ENCODE peak calls at places on chromosomes 11 and 22, in four cellular contexts. One of them, this sample, is unnamed.
A peak's percentile ranks its signal among the peaks of the same experiment; 100 is the strongest.

GRCh38 chr22:29476116-29476515 is 3.9 kb upstream of the NEFH start:
- DNase-seq in endothelial cell of umbilical vein: no peak
- DNase-seq in GM12878: no peak
- DNase-seq in HCT116: no peak
- DNase-seq in this sample: no peak

GRCh38 chr11:65899356-65900124 is 648 bp downstream of the FOSL1 start:
- DNase-seq in endothelial cell of umbilical vein: peak; percentile 73
- DNase-seq in HCT116: no peak
- DNase-seq in GM12878: no peak
- DNase-seq in this sample: no peak

GRCh38 chr22:46058591-46059519 is 81.9 kb upstream of the WNT7B start:
- DNase-seq in HCT116: no peak
- DNase-seq in endothelial cell of umbilical vein: no peak
- DNase-seq in GM12878: no peak
- DNase-seq in this sample: no peak

GRCh38 chr11:34916810-34917780 is 677 bp downstream of the PDHX start:
- DNase-seq in endothelial cell of umbilical vein: peak; percentile 28
- DNase-seq in GM12878: no peak
- DNase-seq in HCT116: peak; percentile 34
- DNase-seq in this sample: no peak

GRCh38 chr11:33394431-33395109 is 137.4 kb downstream of the HIPK3 start:
- DNase-seq in GM12878: no peak
- DNase-seq in HCT116: no peak
- DNase-seq in endothelial cell of umbilical vein: no peak
- DNase-seq in this sample: no peak

GRCh38 chr11:11895672-11896071 is 53.9 kb downstream of the USP47 start:
- DNase-seq in endothelial cell of umbilical vein: peak; percentile 15
- DNase-seq in HCT116: no peak
- DNase-seq in GM12878: no peak
- DNase-seq in this sample: no peak

GRCh38 chr22:23180893-23181762 is 819 bp downstream of the BCR start:
- DNase-seq in endothelial cell of umbilical vein: peak; percentile 28
- DNase-seq in HCT116: no peak
- DNase-seq in GM12878: no peak
- DNase-seq in this sample: no peak

GRCh38 chr11:12602421-12602820 is 71.8 kb upstream of the TEAD1 start:
- DNase-seq in HCT116: no peak
- DNase-seq in GM12878: no peak
- DNase-seq in endothelial cell of umbilical vein: no peak
- DNase-seq in this sample: peak; percentile 57

GRCh38 chr11:20031155-20032001 is 128.9 kb downstream of the DBX1 start:
- DNase-seq in HCT116: no peak
- DNase-seq in GM12878: no peak
- DNase-seq in endothelial cell of umbilical vein: peak; percentile 42
- DNase-seq in this sample: no peak

GRCh38 chr22:36887164-36887563 is 26.3 kb upstream of the CSF2RB start:
- DNase-seq in GM12878: no peak
- DNase-seq in endothelial cell of umbilical vein: no peak
- DNase-seq in HCT116: no peak
- DNase-seq in this sample: no peak

GRCh38 chr22:24474221-24474620 is 20.9 kb upstream of the UPB1 start:
- DNase-seq in HCT116: peak; percentile 40
- DNase-seq in GM12878: no peak
- DNase-seq in endothelial cell of umbilical vein: peak; percentile 83
- DNase-seq in this sample: no peak

GRCh38 chr11:127247261-127247660 is 246.7 kb upstream of the KIRREL3 start:
- DNase-seq in HCT116: no peak
- DNase-seq in endothelial cell of umbilical vein: no peak
- DNase-seq in GM12878: no peak
- DNase-seq in this sample: no peak

GRCh38 chr11:57432017-57432590 is 5.2 kb upstream of the SLC43A3 start:
- DNase-seq in GM12878: no peak
- DNase-seq in HCT116: no peak
- DNase-seq in endothelial cell of umbilical vein: no peak
- DNase-seq in this sample: no peak

GRCh38 chr11:5197538-5197937 is 2.9 kb downstream of the OR51V1 start:
- DNase-seq in endothelial cell of umbilical vein: peak; percentile 20
- DNase-seq in HCT116: no peak
- DNase-seq in GM12878: no peak
- DNase-seq in this sample: no peak

GRCh38 chr11:16558499-16558898 is 179.9 kb upstream of the C11orf58 start:
- DNase-seq in GM12878: no peak
- DNase-seq in endothelial cell of umbilical vein: no peak
- DNase-seq in HCT116: no peak
- DNase-seq in this sample: no peak

GRCh38 chr11:102007567-102008437 is 39.4 kb upstream of the CFAP300 start:
- DNase-seq in endothelial cell of umbilical vein: peak; percentile 78
- DNase-seq in HCT116: peak; percentile 57
- DNase-seq in GM12878: peak; percentile 1
- DNase-seq in this sample: no peak

GRCh38 chr11:50246699-50247098 is 214.0 kb downstream of the OR4C45 start:
- DNase-seq in endothelial cell of umbilical vein: no peak
- DNase-seq in HCT116: no peak
- DNase-seq in GM12878: no peak
- DNase-seq in this sample: no peak

GRCh38 chr11:103110406-103110805 is 1.2 kb downstream of the DYNC2H1 start:
- DNase-seq in GM12878: no peak
- DNase-seq in HCT116: no peak
- DNase-seq in endothelial cell of umbilical vein: peak; percentile 21
- DNase-seq in this sample: no peak

GRCh38 chr11:9688716-9689511 is 25.0 kb downstream of the SWAP70 start:
- DNase-seq in GM12878: peak; percentile 81
- DNase-seq in HCT116: no peak
- DNase-seq in endothelial cell of umbilical vein: peak; percentile 96
- DNase-seq in this sample: no peak

GRCh38 chr11:35598254-35599125 is 19.8 kb upstream of the FJX1 start:
- DNase-seq in HCT116: no peak
- DNase-seq in endothelial cell of umbilical vein: no peak
- DNase-seq in GM12878: peak; percentile 40
- DNase-seq in this sample: no peak

GRCh38 chr11:112412383-112412782 is 151.7 kb upstream of the PLET1 start:
- DNase-seq in GM12878: no peak
- DNase-seq in HCT116: no peak
- DNase-seq in endothelial cell of umbilical vein: no peak
- DNase-seq in this sample: peak; percentile 32

GRCh38 chr22:39267966-39268365 is 23.2 kb upstream of the PDGFB start:
- DNase-seq in GM12878: no peak
- DNase-seq in HCT116: no peak
- DNase-seq in endothelial cell of umbilical vein: no peak
- DNase-seq in this sample: no peak

GRCh38 chr11:120547871-120548681 is 36.5 kb downstream of the GRIK4 start:
- DNase-seq in HCT116: peak; percentile 75
- DNase-seq in GM12878: no peak
- DNase-seq in endothelial cell of umbilical vein: peak; percentile 91
- DNase-seq in this sample: no peak

GRCh38 chr11:122804796-122805195 is 33.5 kb upstream of the CRTAM start:
- DNase-seq in endothelial cell of umbilical vein: no peak
- DNase-seq in GM12878: no peak
- DNase-seq in HCT116: no peak
- DNase-seq in this sample: no peak

GRCh38 chr11:14578551-14578956 is 58.4 kb upstream of the PSMA1 start:
- DNase-seq in endothelial cell of umbilical vein: peak; percentile 87
- DNase-seq in GM12878: peak; percentile 65
- DNase-seq in HCT116: no peak
- DNase-seq in this sample: peak; percentile 89

GRCh38 chr22:49582671-49583070 is 245.0 kb downstream of the BRD1 start:
- DNase-seq in GM12878: no peak
- DNase-seq in endothelial cell of umbilical vein: no peak
- DNase-seq in HCT116: no peak
- DNase-seq in this sample: no peak

GRCh38 chr22:19488884-19489843 is 9.4 kb downstream of the CDC45 start:
- DNase-seq in endothelial cell of umbilical vein: peak; percentile 25
- DNase-seq in GM12878: no peak
- DNase-seq in HCT116: no peak
- DNase-seq in this sample: no peak

GRCh38 chr11:14299921-14300320 is 59.1 kb downstream of the RRAS2 start:
- DNase-seq in GM12878: no peak
- DNase-seq in endothelial cell of umbilical vein: no peak
- DNase-seq in HCT116: no peak
- DNase-seq in this sample: no peak

GRCh38 chr11:16606784-16607674 is 131.4 kb upstream of the C11orf58 start:
- DNase-seq in HCT116: no peak
- DNase-seq in GM12878: no peak
- DNase-seq in endothelial cell of umbilical vein: no peak
- DNase-seq in this sample: no peak

GRCh38 chr11:120563698-120564572 is 52.4 kb downstream of the GRIK4 start:
- DNase-seq in endothelial cell of umbilical vein: peak; percentile 20
- DNase-seq in HCT116: no peak
- DNase-seq in GM12878: no peak
- DNase-seq in this sample: no peak

GRCh38 chr11:68269414-68270081 is 2.2 kb downstream of the C11orf24 start:
- DNase-seq in endothelial cell of umbilical vein: no peak
- DNase-seq in GM12878: no peak
- DNase-seq in HCT116: no peak
- DNase-seq in this sample: no peak

GRCh38 chr11:70140859-70141489 is 62.1 kb upstream of the FADD start:
- DNase-seq in GM12878: no peak
- DNase-seq in HCT116: no peak
- DNase-seq in endothelial cell of umbilical vein: no peak
- DNase-seq in this sample: no peak

GRCh38 chr11:92852946-92853345 is 116.5 kb upstream of the MTNR1B start:
- DNase-seq in GM12878: no peak
- DNase-seq in HCT116: no peak
- DNase-seq in endothelial cell of umbilical vein: no peak
- DNase-seq in this sample: no peak

GRCh38 chr22:37486224-37486845 is at the start of gene MFNG:
- DNase-seq in HCT116: no peak
- DNase-seq in endothelial cell of umbilical vein: peak; percentile 80
- DNase-seq in GM12878: peak; percentile 26
- DNase-seq in this sample: no peak

GRCh38 chr11:10930961-10931760 is 73.3 kb upstream of the ZBED5 start:
- DNase-seq in GM12878: no peak
- DNase-seq in HCT116: no peak
- DNase-seq in endothelial cell of umbilical vein: peak; percentile 80
- DNase-seq in this sample: no peak

GRCh38 chr11:10064828-10065227 is 229.2 kb downstream of the SBF2 start:
- DNase-seq in HCT116: no peak
- DNase-seq in endothelial cell of umbilical vein: no peak
- DNase-seq in GM12878: no peak
- DNase-seq in this sample: no peak

GRCh38 chr22:31036671-31037550 is 44.2 kb upstream of the SMTN start:
- DNase-seq in GM12878: no peak
- DNase-seq in HCT116: no peak
- DNase-seq in endothelial cell of umbilical vein: no peak
- DNase-seq in this sample: peak; percentile 83

GRCh38 chr11:130180896-130181294 is 21.3 kb downstream of the ST14 start:
- DNase-seq in HCT116: no peak
- DNase-seq in GM12878: no peak
- DNase-seq in endothelial cell of umbilical vein: no peak
- DNase-seq in this sample: no peak
- H3K9ac ChIP-seq in HCT116: no peak overlapping the region
- H3K9ac ChIP-seq in GM12878: no peak overlapping the region
- H3K9ac ChIP-seq in endothelial cell of umbilical vein: no peak overlapping the region
- H3K9ac ChIP-seq in this sample: no peak overlapping the region

GRCh38 chr11:104856607-104857006 is 41.7 kb downstream of the CASP12 start:
- DNase-seq in HCT116: no peak
- DNase-seq in endothelial cell of umbilical vein: no peak
- DNase-seq in GM12878: no peak
- DNase-seq in this sample: no peak
- TF ChIP-seq POLR2AphosphoS5 in HCT116: no peak
- TF ChIP-seq POLR2AphosphoS5 in endothelial cell of umbilical vein: no peak
- TF ChIP-seq POLR2AphosphoS5 in GM12878: no peak
- TF ChIP-seq POLR2AphosphoS5 in this sample: no peak

GRCh38 chr22:18048441-18048898 is 24.1 kb upstream of the MICAL3 start:
- DNase-seq in GM12878: no peak
- DNase-seq in HCT116: no peak
- DNase-seq in endothelial cell of umbilical vein: no peak
- DNase-seq in this sample: no peak
- H3K9ac ChIP-seq in GM12878: no peak overlapping the region
- H3K9ac ChIP-seq in HCT116: no peak overlapping the region
- H3K9ac ChIP-seq in endothelial cell of umbilical vein: no peak overlapping the region
- H3K9ac ChIP-seq in this sample: no peak overlapping the region

GRCh38 chr22:35638408-35638807 is 9.8 kb upstream of the APOL6 start:
- DNase-seq in GM12878: no peak
- DNase-seq in HCT116: no peak
- DNase-seq in endothelial cell of umbilical vein: no peak
- DNase-seq in this sample: no peak
- TF ChIP-seq POLR2AphosphoS5 in GM12878: no peak
- TF ChIP-seq POLR2AphosphoS5 in HCT116: no peak
- TF ChIP-seq POLR2AphosphoS5 in endothelial cell of umbilical vein: no peak
- TF ChIP-seq POLR2AphosphoS5 in this sample: no peak

GRCh38 chr11:44805152-44805461 is 78.3 kb downstream of the TSPAN18 start:
- DNase-seq in GM12878: no peak
- DNase-seq in HCT116: no peak
- DNase-seq in endothelial cell of umbilical vein: no peak
- DNase-seq in this sample: no peak
- H3K9ac ChIP-seq in GM12878: no peak overlapping the region
- H3K9ac ChIP-seq in HCT116: no peak overlapping the region
- H3K9ac ChIP-seq in endothelial cell of umbilical vein: no peak overlapping the region
- H3K9ac ChIP-seq in this sample: no peak overlapping the region

GRCh38 chr22:43995057-43995685 is 28.9 kb upstream of the PARVB start:
- DNase-seq in endothelial cell of umbilical vein: no peak
- DNase-seq in GM12878: no peak
- DNase-seq in HCT116: no peak
- DNase-seq in this sample: no peak

GRCh38 chr22:43996981-43997265 is 27.2 kb upstream of the PARVB start:
- DNase-seq in endothelial cell of umbilical vein: no peak
- DNase-seq in HCT116: no peak
- DNase-seq in GM12878: no peak
- DNase-seq in this sample: no peak

GRCh38 chr22:43994416-43994815 is 29.7 kb upstream of the PARVB start:
- DNase-seq in endothelial cell of umbilical vein: no peak
- DNase-seq in HCT116: no peak
- DNase-seq in GM12878: no peak
- DNase-seq in this sample: no peak

GRCh38 chr22:43995798-43996169 is 28.3 kb upstream of the PARVB start:
- DNase-seq in GM12878: no peak
- DNase-seq in HCT116: no peak
- DNase-seq in endothelial cell of umbilical vein: no peak
- DNase-seq in this sample: no peak

GRCh38 chr22:43996170-43996980 is 27.7 kb upstream of the PARVB start:
- DNase-seq in GM12878: peak; percentile 30
- DNase-seq in HCT116: no peak
- DNase-seq in endothelial cell of umbilical vein: peak; percentile 39
- DNase-seq in this sample: no peak
- TF ChIP-seq POLR2AphosphoS5 in GM12878: peak; percentile 47
- TF ChIP-seq POLR2AphosphoS5 in HCT116: no peak
- TF ChIP-seq POLR2AphosphoS5 in endothelial cell of umbilical vein: no peak
- TF ChIP-seq POLR2AphosphoS5 in this sample: no peak